ENCODE peak calls at places on chromosome 9, in seven cellular contexts. One of them, this sample, is unnamed.

GRCh38 chr9:111305914-111306313 is 24.1 kb downstream of the OR2K2 start:
- DNase-seq in skeletal muscle cell: no peak
- DNase-seq in psoas muscle: no peak
- DNase-seq in left ventricle myocardium inferior: no peak
- DNase-seq in iPS DF 6.9: no peak
- DNase-seq in brain microvascular endothelial cell: no peak
- DNase-seq in cardiac muscle cell: no peak
- DNase-seq in this sample: no peak

GRCh38 chr9:82548030-82548429 is 514.9 kb downstream of the RASEF start:
- DNase-seq in skeletal muscle cell: no peak
- DNase-seq in psoas muscle: no peak
- DNase-seq in left ventricle myocardium inferior: no peak
- DNase-seq in iPS DF 6.9: no peak
- DNase-seq in brain microvascular endothelial cell: no peak
- DNase-seq in cardiac muscle cell: no peak
- DNase-seq in this sample: no peak

GRCh38 chr9:109476781-109477268 is 21.3 kb downstream of the PTPN3 start:
- DNase-seq in skeletal muscle cell: no peak
- DNase-seq in psoas muscle: no peak
- DNase-seq in left ventricle myocardium inferior: no peak
- DNase-seq in iPS DF 6.9: no peak
- DNase-seq in brain microvascular endothelial cell: no peak
- DNase-seq in cardiac muscle cell: no peak
- DNase-seq in this sample: no peak

GRCh38 chr9:12667892-12668291 is 25.3 kb upstream of the TYRP1 start:
- DNase-seq in skeletal muscle cell: no peak
- DNase-seq in psoas muscle: no peak
- DNase-seq in left ventricle myocardium inferior: no peak
- DNase-seq in iPS DF 6.9: no peak
- DNase-seq in brain microvascular endothelial cell: no peak
- DNase-seq in cardiac muscle cell: no peak
- DNase-seq in this sample: no peak

GRCh38 chr9:121281614-121282291 is 13.8 kb downstream of the GSN start:
- DNase-seq in skeletal muscle cell: no peak
- DNase-seq in psoas muscle: peak
- DNase-seq in left ventricle myocardium inferior: peak
- DNase-seq in iPS DF 6.9: no peak
- DNase-seq in brain microvascular endothelial cell: no peak
- DNase-seq in cardiac muscle cell: peak
- DNase-seq in this sample: peak

GRCh38 chr9:73573235-73573634 is 421.6 kb downstream of the ANXA1 start:
- DNase-seq in skeletal muscle cell: no peak
- DNase-seq in psoas muscle: no peak
- DNase-seq in left ventricle myocardium inferior: no peak
- DNase-seq in iPS DF 6.9: no peak
- DNase-seq in brain microvascular endothelial cell: no peak
- DNase-seq in cardiac muscle cell: no peak
- DNase-seq in this sample: no peak

GRCh38 chr9:96232539-96233241 is 69.3 kb downstream of the HSD17B3 start:
- DNase-seq in skeletal muscle cell: peak
- DNase-seq in psoas muscle: peak
- DNase-seq in left ventricle myocardium inferior: peak
- DNase-seq in iPS DF 6.9: no peak
- DNase-seq in brain microvascular endothelial cell: peak
- DNase-seq in cardiac muscle cell: peak
- DNase-seq in this sample: no peak

GRCh38 chr9:18756712-18757125 is 276.3 kb downstream of the SAXO1 start:
- DNase-seq in skeletal muscle cell: no peak
- DNase-seq in psoas muscle: no peak
- DNase-seq in left ventricle myocardium inferior: no peak
- DNase-seq in iPS DF 6.9: no peak
- DNase-seq in brain microvascular endothelial cell: no peak
- DNase-seq in cardiac muscle cell: peak
- DNase-seq in this sample: no peak

GRCh38 chr9:83508072-83508471 is 30.1 kb downstream of the FRMD3 start:
- DNase-seq in skeletal muscle cell: peak
- DNase-seq in psoas muscle: no peak
- DNase-seq in left ventricle myocardium inferior: no peak
- DNase-seq in iPS DF 6.9: no peak
- DNase-seq in brain microvascular endothelial cell: peak
- DNase-seq in cardiac muscle cell: peak
- DNase-seq in this sample: no peak

GRCh38 chr9:106869458-106869857 is 6.5 kb downstream of the ZNF462 start:
- DNase-seq in skeletal muscle cell: no peak
- DNase-seq in psoas muscle: no peak
- DNase-seq in left ventricle myocardium inferior: no peak
- DNase-seq in iPS DF 6.9: no peak
- DNase-seq in brain microvascular endothelial cell: no peak
- DNase-seq in cardiac muscle cell: peak
- DNase-seq in this sample: no peak

GRCh38 chr9:18829858-18830257 is 203.2 kb downstream of the SAXO1 start:
- DNase-seq in skeletal muscle cell: peak
- DNase-seq in psoas muscle: no peak
- DNase-seq in left ventricle myocardium inferior: no peak
- DNase-seq in iPS DF 6.9: no peak
- DNase-seq in brain microvascular endothelial cell: no peak
- DNase-seq in cardiac muscle cell: no peak
- DNase-seq in this sample: no peak

GRCh38 chr9:94083384-94083783 is 880 bp upstream of the PTPDC1 start:
- DNase-seq in skeletal muscle cell: no peak
- DNase-seq in psoas muscle: no peak
- DNase-seq in left ventricle myocardium inferior: no peak
- DNase-seq in iPS DF 6.9: no peak
- DNase-seq in brain microvascular endothelial cell: no peak
- DNase-seq in cardiac muscle cell: peak
- DNase-seq in this sample: peak

GRCh38 chr9:108053555-108054061 is 564.0 kb upstream of the KLF4 start:
- DNase-seq in skeletal muscle cell: peak
- DNase-seq in psoas muscle: peak
- DNase-seq in left ventricle myocardium inferior: peak
- DNase-seq in iPS DF 6.9: no peak
- DNase-seq in brain microvascular endothelial cell: peak
- DNase-seq in cardiac muscle cell: peak
- DNase-seq in this sample: no peak

GRCh38 chr9:121778252-121779225 is 127.1 kb downstream of the DAB2IP start:
- DNase-seq in skeletal muscle cell: no peak
- DNase-seq in psoas muscle: no peak
- DNase-seq in left ventricle myocardium inferior: no peak
- DNase-seq in iPS DF 6.9: no peak
- DNase-seq in brain microvascular endothelial cell: no peak
- DNase-seq in cardiac muscle cell: no peak
- DNase-seq in this sample: no peak

GRCh38 chr9:100575765-100576368 is 2.0 kb upstream of the CAVIN4 start:
- DNase-seq in skeletal muscle cell: no peak
- DNase-seq in psoas muscle: no peak
- DNase-seq in left ventricle myocardium inferior: no peak
- DNase-seq in iPS DF 6.9: no peak
- DNase-seq in brain microvascular endothelial cell: peak
- DNase-seq in cardiac muscle cell: peak
- DNase-seq in this sample: no peak

GRCh38 chr9:76883341-76883740 is 22.6 kb downstream of the PRUNE2 start:
- DNase-seq in skeletal muscle cell: no peak
- DNase-seq in psoas muscle: no peak
- DNase-seq in left ventricle myocardium inferior: no peak
- DNase-seq in iPS DF 6.9: no peak
- DNase-seq in brain microvascular endothelial cell: no peak
- DNase-seq in cardiac muscle cell: no peak
- DNase-seq in this sample: no peak

GRCh38 chr9:76886318-76886717 is 19.6 kb downstream of the PRUNE2 start:
- DNase-seq in skeletal muscle cell: no peak
- DNase-seq in psoas muscle: no peak
- DNase-seq in left ventricle myocardium inferior: no peak
- DNase-seq in iPS DF 6.9: no peak
- DNase-seq in brain microvascular endothelial cell: no peak
- DNase-seq in cardiac muscle cell: no peak
- DNase-seq in this sample: no peak

GRCh38 chr9:76887951-76888350 is 18.0 kb downstream of the PRUNE2 start:
- DNase-seq in skeletal muscle cell: no peak
- DNase-seq in psoas muscle: no peak
- DNase-seq in left ventricle myocardium inferior: no peak
- DNase-seq in iPS DF 6.9: peak
- DNase-seq in brain microvascular endothelial cell: no peak
- DNase-seq in cardiac muscle cell: no peak
- DNase-seq in this sample: no peak

GRCh38 chr9:76884823-76885222 is 21.1 kb downstream of the PRUNE2 start:
- DNase-seq in skeletal muscle cell: no peak
- DNase-seq in psoas muscle: no peak
- DNase-seq in left ventricle myocardium inferior: no peak
- DNase-seq in iPS DF 6.9: no peak
- DNase-seq in brain microvascular endothelial cell: no peak
- DNase-seq in cardiac muscle cell: no peak
- DNase-seq in this sample: no peak

DNA sequence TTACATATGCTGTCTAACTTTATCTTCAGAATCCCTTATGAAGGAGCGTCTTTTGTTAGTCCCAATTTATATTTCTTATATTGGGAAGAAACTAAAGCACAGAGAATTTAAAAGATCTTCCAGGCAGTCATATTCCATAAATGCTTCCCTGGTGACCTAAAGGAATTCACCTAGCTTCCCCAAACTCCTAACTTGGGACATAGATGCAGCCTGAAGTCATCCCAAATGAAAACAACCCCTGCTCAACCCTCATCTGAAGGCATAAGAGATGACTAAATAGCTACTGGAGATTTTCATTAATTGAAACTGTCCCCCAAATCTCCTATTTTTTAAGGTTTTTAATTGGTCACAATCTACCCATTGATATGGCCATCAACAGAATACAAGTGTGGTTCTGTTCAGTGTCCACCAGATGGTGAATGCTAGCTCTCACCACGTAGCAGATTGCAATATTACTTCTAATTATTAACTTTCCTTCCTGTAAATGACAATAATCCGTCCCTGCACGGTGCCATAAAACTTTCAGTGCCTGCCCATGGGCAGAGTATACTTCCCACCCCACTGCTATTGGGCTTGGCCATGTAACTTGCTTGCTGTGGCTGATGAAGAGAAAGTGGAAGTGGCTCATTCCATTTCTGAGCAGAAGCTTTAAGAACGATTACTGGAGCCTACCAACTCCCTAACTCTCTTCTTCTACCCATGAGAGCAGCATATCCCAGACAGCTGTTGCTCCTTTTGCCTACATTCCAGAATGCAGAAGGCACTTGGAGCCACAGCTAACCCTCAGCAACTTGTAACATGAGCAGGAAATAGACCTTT is 18.7 kb downstream of the PRUNE2 start:
- DNase-seq in skeletal muscle cell: no peak
- DNase-seq in psoas muscle: no peak
- DNase-seq in left ventricle myocardium inferior: no peak
- DNase-seq in iPS DF 6.9: no peak
- DNase-seq in brain microvascular endothelial cell: no peak
- DNase-seq in cardiac muscle cell: no peak
- DNase-seq in this sample: no peak
- H3K4me3 ChIP-seq in skeletal muscle cell: no peak
- H3K4me3 ChIP-seq in psoas muscle: no peak
- H3K4me3 ChIP-seq in left ventricle myocardium inferior: no peak
- H3K4me3 ChIP-seq in iPS DF 6.9: no peak
- H3K4me3 ChIP-seq in brain microvascular endothelial cell: no peak
- H3K4me3 ChIP-seq in cardiac muscle cell: no peak
- H3K4me3 ChIP-seq in this sample: no peak

DNA sequence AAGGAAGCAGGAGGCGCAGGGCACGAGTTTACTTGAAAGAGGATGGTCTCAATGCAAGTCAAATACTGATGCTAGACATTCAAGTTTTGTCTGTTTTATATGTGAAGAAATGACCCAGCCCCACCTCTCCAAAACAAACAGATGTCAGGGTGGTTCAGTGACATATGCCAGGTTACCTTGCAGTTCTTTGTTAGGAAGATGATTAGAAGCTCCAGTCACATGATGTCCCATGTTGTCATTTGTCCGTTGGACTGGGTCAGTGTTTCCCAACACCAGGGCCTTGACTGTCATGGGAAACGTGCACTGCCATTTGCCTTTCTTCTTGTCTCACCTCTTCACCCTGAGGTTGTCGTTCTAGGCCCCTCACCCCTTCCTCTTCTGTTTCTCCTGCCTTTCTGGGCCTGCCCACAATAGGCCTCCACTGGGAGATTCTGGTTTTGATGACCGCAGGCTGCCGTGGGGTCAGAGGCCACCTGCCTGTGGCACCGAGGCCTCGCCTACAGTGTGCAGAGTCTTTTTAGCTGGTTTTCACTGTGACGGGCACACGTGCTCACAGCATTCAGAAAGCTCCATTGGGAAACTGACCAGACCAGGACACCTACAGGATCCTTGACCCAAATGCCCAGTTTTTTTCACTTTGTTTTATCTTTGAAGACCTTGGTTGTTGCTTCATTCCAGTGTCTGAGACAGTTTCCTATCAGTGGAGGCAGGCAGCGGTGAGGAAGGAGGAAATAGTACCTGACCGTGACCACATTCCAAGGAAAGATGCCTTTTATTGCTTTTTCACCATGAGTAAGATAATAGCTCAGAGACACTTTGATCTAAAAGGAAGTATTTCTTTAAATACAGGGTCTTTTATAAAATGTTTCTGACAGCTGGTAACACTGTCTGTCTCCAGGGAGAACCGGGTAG is 123.0 kb downstream of the PIP5K1B start:
- DNase-seq in skeletal muscle cell: no peak
- DNase-seq in psoas muscle: no peak
- DNase-seq in left ventricle myocardium inferior: no peak
- DNase-seq in iPS DF 6.9: no peak
- DNase-seq in brain microvascular endothelial cell: no peak
- DNase-seq in cardiac muscle cell: no peak
- DNase-seq in this sample: no peak
- H3K4me3 ChIP-seq in skeletal muscle cell: no peak
- H3K4me3 ChIP-seq in psoas muscle: no peak
- H3K4me3 ChIP-seq in left ventricle myocardium inferior: no peak
- H3K4me3 ChIP-seq in iPS DF 6.9: no peak
- H3K4me3 ChIP-seq in brain microvascular endothelial cell: no peak
- H3K4me3 ChIP-seq in cardiac muscle cell: no peak
- H3K4me3 ChIP-seq in this sample: no peak

GRCh38 chr9:34653610-34654072 is 1.7 kb downstream of the IL11RA start:
- DNase-seq in skeletal muscle cell: no peak
- DNase-seq in psoas muscle: no peak
- DNase-seq in left ventricle myocardium inferior: no peak
- DNase-seq in iPS DF 6.9: no peak
- DNase-seq in brain microvascular endothelial cell: no peak
- DNase-seq in cardiac muscle cell: peak
- DNase-seq in this sample: no peak
- H3K4me3 ChIP-seq in skeletal muscle cell: no peak
- H3K4me3 ChIP-seq in psoas muscle: peak
- H3K4me3 ChIP-seq in left ventricle myocardium inferior: peak
- H3K4me3 ChIP-seq in iPS DF 6.9: no peak
- H3K4me3 ChIP-seq in brain microvascular endothelial cell: no peak
- H3K4me3 ChIP-seq in cardiac muscle cell: no peak
- H3K4me3 ChIP-seq in this sample: no peak

DNA sequence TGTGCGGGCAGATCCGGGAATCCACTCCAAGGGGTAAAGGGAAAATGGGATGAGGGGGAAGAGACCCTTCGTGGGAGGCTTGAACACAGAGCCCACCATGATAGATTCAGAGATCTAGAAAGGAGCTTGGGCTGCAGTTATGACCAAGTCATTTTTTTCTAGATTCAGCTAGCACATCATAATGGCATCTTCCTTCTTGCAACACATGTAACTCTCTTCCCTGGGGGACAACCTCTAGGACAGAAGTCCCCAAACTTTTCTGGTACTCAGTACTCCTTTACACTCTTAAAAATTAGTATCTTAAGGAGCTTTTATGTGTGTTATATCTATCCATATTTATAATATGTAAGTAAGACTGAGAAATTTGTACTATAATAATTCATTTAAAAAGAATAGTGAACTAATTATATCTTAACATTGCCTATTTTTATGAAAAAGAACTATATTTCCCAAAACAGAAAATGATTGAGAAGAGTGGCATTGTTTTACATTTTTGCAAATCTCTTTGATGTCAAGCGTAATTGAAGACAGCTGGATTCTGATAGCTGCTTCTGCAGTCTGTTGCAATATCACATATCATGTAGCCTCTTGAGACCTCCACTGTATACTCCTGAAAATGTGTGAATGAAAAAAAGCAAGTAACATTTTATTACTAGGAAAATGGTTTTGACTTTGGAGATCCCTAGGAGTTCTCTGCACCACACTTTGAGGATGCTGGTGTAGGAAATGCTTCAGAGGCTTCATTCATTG is 867 bp downstream of the ACO1 start:
- DNase-seq in skeletal muscle cell: no peak
- DNase-seq in psoas muscle: no peak
- DNase-seq in left ventricle myocardium inferior: no peak
- DNase-seq in iPS DF 6.9: no peak
- DNase-seq in brain microvascular endothelial cell: no peak
- DNase-seq in cardiac muscle cell: peak
- DNase-seq in this sample: no peak
- H3K4me3 ChIP-seq in skeletal muscle cell: peak
- H3K4me3 ChIP-seq in psoas muscle: peak
- H3K4me3 ChIP-seq in left ventricle myocardium inferior: peak
- H3K4me3 ChIP-seq in iPS DF 6.9: peak
- H3K4me3 ChIP-seq in brain microvascular endothelial cell: peak
- H3K4me3 ChIP-seq in cardiac muscle cell: peak
- H3K4me3 ChIP-seq in this sample: peak

This sample was measured in left lung.